ENCODE peak calls at places on chromosomes 4 and X, in four cellular contexts. One of them, this sample, is unnamed.
A peak's percentile ranks its signal among the peaks of the same experiment; 100 is the strongest.

GRCh38 chr4:137474711-137475301 is 57.5 kb downstream of the PCDH18 start:
- DNase-seq in esophagus muscularis mucosa: no peak
- DNase-seq in A549: no peak
- DNase-seq in testis: peak; percentile 45
- DNase-seq in this sample: no peak

GRCh38 chrX:17500145-17500579 is 125.2 kb downstream of the NHS start:
- DNase-seq in testis: peak; percentile 56
- DNase-seq in esophagus muscularis mucosa: no peak
- DNase-seq in A549: peak; percentile 35
- DNase-seq in this sample: peak; percentile 72

GRCh38 chr4:3683744-3684421 is 82.3 kb upstream of the ADRA2C start:
- DNase-seq in testis: no peak
- DNase-seq in A549: no peak
- DNase-seq in esophagus muscularis mucosa: no peak
- DNase-seq in this sample: no peak

GRCh38 chr4:74365761-74366160 is 816 bp downstream of the EREG start:
- DNase-seq in A549: no peak
- DNase-seq in esophagus muscularis mucosa: no peak
- DNase-seq in testis: no peak
- DNase-seq in this sample: no peak

GRCh38 chr4:168162604-168163003 is 70.3 kb downstream of the ANXA10 start:
- DNase-seq in A549: no peak
- DNase-seq in testis: peak; percentile 26
- DNase-seq in esophagus muscularis mucosa: no peak
- DNase-seq in this sample: no peak

GRCh38 chr4:60195256-60195655 is 1004.9 kb upstream of the ADGRL3 start:
- DNase-seq in A549: no peak
- DNase-seq in esophagus muscularis mucosa: no peak
- DNase-seq in testis: no peak
- DNase-seq in this sample: no peak

GRCh38 chr4:93289241-93289640 is 539.3 kb upstream of the ATOH1 start:
- DNase-seq in testis: no peak
- DNase-seq in A549: no peak
- DNase-seq in esophagus muscularis mucosa: no peak
- DNase-seq in this sample: no peak

GRCh38 chrX:78708171-78708570 is 39.3 kb upstream of the LPAR4 start:
- DNase-seq in esophagus muscularis mucosa: no peak
- DNase-seq in testis: no peak
- DNase-seq in A549: peak; percentile 0
- DNase-seq in this sample: no peak

GRCh38 chr4:2136736-2137135 is 77.6 kb downstream of the NAT8L start:
- DNase-seq in testis: no peak
- DNase-seq in A549: no peak
- DNase-seq in esophagus muscularis mucosa: no peak
- DNase-seq in this sample: peak; percentile 28

GRCh38 chrX:18149454-18149853 is 71.2 kb downstream of the BEND2 start:
- DNase-seq in esophagus muscularis mucosa: no peak
- DNase-seq in testis: no peak
- DNase-seq in A549: peak; percentile 7
- DNase-seq in this sample: no peak

GRCh38 chrX:13764765-13765164 is 30.2 kb downstream of the OFD1 start:
- DNase-seq in esophagus muscularis mucosa: no peak
- DNase-seq in testis: peak; percentile 38
- DNase-seq in A549: peak; percentile 5
- DNase-seq in this sample: no peak

GRCh38 chr4:38124961-38125360 is 164.8 kb downstream of the PTTG2 start:
- DNase-seq in testis: no peak
- DNase-seq in A549: no peak
- DNase-seq in esophagus muscularis mucosa: no peak
- DNase-seq in this sample: no peak

GRCh38 chrX:128754130-128754529 is 701.9 kb upstream of the ACTRT1 start:
- DNase-seq in esophagus muscularis mucosa: no peak
- DNase-seq in testis: no peak
- DNase-seq in A549: no peak
- DNase-seq in this sample: peak; percentile 0

GRCh38 chr4:156536661-156537060 is 434.9 kb downstream of the PDGFC start:
- DNase-seq in A549: no peak
- DNase-seq in testis: no peak
- DNase-seq in esophagus muscularis mucosa: no peak
- DNase-seq in this sample: no peak

DNA sequence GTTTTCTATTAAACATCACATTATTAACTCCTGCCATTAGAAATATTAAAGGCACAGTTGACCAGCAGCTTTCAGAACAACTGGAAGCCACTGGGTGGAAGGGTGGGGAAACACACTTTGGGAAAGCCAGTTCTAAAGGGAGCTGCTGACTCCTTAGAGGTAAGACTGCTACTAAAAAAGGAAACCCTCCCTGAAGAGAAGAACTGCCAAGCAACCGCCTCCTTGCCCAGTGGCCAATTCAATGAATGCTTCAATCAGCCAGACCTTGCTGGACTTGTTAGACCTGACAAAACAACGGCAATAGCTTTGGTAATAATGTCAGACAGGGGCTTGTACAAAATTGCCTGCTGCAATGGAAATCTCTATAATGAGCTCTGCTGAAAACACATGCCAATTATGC is 15.6 kb downstream of the OPHN1 start:
- DNase-seq in testis: no peak
- DNase-seq in esophagus muscularis mucosa: no peak
- DNase-seq in A549: no peak
- DNase-seq in this sample: no peak
- TF ChIP-seq CTCF in testis: no peak
- TF ChIP-seq CTCF in esophagus muscularis mucosa: no peak
- TF ChIP-seq CTCF in A549: no peak
- TF ChIP-seq CTCF in this sample: no peak

DNA sequence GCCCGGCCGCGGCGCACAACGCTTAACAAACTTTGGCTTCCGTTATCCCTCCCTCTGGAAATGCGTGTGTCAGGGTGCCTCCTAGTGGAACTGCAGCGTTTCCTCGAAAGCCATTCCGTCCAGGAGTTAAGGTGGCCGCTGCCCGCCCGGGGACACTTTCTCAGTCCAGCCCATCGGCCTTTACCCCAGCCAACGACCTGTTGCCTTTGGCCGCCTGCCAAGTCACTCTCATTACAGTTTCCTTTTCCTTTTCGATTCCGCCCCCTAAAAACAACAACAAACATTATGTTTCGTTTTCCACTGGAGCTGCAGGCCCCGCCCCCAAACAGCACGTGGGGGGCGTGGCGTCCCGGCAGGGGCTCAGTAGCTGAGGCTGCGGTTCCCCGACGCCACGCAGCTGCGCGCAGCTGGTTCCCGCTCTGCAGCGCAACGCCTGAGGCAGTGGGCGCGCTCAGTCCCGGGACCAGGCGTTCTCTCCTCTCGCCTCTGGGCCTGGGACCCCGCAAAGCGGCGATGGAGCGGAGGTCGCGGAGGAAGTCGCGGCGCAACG is at the start of gene HERC5:
- DNase-seq in A549: peak; percentile 82
- DNase-seq in testis: peak; percentile 95
- DNase-seq in esophagus muscularis mucosa: peak; percentile 96
- DNase-seq in this sample: peak; percentile 90
- H3K4me3 ChIP-seq in A549: peak within 1 kb of the TSS; percentile 66
- H3K4me3 ChIP-seq in testis: peak within 1 kb of the TSS; percentile 80
- H3K4me3 ChIP-seq in esophagus muscularis mucosa: peak within 1 kb of the TSS; percentile 80
- H3K4me3 ChIP-seq in this sample: peak within 1 kb of the TSS; percentile 51

DNA sequence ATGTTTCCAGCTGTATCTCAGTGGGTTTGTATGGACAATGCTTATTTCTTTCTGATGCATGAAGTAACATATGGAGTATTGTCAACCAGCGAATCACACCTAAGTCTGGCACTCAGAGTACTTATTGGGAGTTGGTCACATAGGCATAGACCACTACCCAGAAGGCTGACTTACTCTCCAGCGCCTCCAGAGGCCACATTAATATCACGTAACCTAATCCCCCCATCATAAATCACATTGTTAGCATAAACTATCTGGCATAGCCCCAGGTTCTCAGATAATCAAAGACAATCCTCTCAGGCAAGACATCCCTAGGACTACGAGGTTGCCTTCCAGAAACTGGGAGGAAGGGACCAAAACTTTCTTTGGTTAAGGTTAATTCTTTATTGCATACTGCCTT is 560.5 kb upstream of the PABPC4L start:
- DNase-seq in A549: no peak
- DNase-seq in testis: no peak
- DNase-seq in esophagus muscularis mucosa: no peak
- DNase-seq in this sample: no peak
- TF ChIP-seq CTCF in A549: no peak
- TF ChIP-seq CTCF in testis: no peak
- TF ChIP-seq CTCF in esophagus muscularis mucosa: no peak
- TF ChIP-seq CTCF in this sample: peak; percentile 3

DNA sequence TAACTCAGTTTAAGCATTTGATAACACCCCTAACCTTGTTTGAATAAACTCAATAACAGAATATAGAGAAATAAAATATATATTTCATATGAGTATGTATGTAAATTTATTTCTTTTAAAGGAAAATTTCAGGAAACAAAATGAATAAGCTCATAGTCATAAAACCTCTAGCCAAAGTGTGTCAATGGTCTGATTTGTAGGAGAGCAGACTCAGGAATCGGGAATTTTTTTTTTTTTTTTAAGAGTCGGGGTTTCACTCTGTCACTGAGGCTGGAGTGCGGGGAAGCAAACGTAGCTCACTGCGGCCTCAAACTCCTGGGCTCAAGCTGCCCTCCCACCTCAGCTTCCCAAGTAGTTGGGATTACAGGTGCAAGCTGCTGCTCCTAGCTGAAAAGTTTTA is 2.4 kb downstream of the PKD2 start:
- DNase-seq in testis: no peak
- DNase-seq in esophagus muscularis mucosa: no peak
- DNase-seq in A549: no peak
- DNase-seq in this sample: no peak
- H3K4me3 ChIP-seq in testis: no peak overlapping the region
- H3K4me3 ChIP-seq in esophagus muscularis mucosa: peak overlapping the region; percentile 96
- H3K4me3 ChIP-seq in A549: no peak overlapping the region
- H3K4me3 ChIP-seq in this sample: no peak overlapping the region

GRCh38 chr4:189436207-189436606 is 504.5 kb upstream of the FRG1 start:
- DNase-seq in esophagus muscularis mucosa: no peak
- DNase-seq in testis: no peak
- DNase-seq in A549: no peak
- DNase-seq in this sample: no peak
- TF ChIP-seq CTCF in esophagus muscularis mucosa: no peak
- TF ChIP-seq CTCF in testis: peak; percentile 14
- TF ChIP-seq CTCF in A549: peak; percentile 9
- TF ChIP-seq CTCF in this sample: peak; percentile 45

DNA sequence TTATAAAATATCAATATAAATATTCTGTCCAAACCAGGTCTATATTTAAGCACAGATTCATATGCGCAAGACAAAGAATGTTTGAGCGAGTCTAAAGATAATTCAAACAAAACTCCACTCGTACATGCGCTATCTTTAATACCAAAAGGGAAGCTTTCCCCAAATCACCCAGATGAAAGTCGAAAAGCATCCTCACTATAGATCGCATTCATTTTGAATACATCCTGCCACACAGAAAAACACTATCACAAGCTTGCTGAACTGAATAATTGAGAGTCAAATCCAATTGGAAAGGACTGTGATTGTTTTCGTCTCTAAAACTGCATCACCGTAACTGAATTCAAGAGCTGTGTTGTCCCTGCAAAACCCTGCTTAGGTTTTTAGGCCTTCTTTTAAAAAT is 685 bp downstream of the TASL start:
- DNase-seq in testis: no peak
- DNase-seq in A549: no peak
- DNase-seq in esophagus muscularis mucosa: no peak
- DNase-seq in this sample: no peak
- H3K4me3 ChIP-seq in testis: no peak overlapping the region
- H3K4me3 ChIP-seq in A549: no peak overlapping the region
- H3K4me3 ChIP-seq in esophagus muscularis mucosa: no peak overlapping the region
- H3K4me3 ChIP-seq in this sample: no peak overlapping the region

GRCh38 chrX:103210056-103210455 is 4.9 kb upstream of the BEX4 start:
- DNase-seq in A549: no peak
- DNase-seq in testis: no peak
- DNase-seq in esophagus muscularis mucosa: no peak
- DNase-seq in this sample: no peak

GRCh38 chrX:103215768-103216085 is 819 bp downstream of the BEX4 start:
- DNase-seq in A549: no peak
- DNase-seq in testis: peak; percentile 42
- DNase-seq in esophagus muscularis mucosa: no peak
- DNase-seq in this sample: no peak

GRCh38 chrX:103212749-103213457 is 2.0 kb upstream of the BEX4 start:
- DNase-seq in testis: no peak
- DNase-seq in A549: no peak
- DNase-seq in esophagus muscularis mucosa: no peak
- DNase-seq in this sample: no peak

GRCh38 chrX:103215037-103215767 is at the start of gene BEX4:
- DNase-seq in testis: peak; percentile 91
- DNase-seq in esophagus muscularis mucosa: peak; percentile 94
- DNase-seq in A549: peak; percentile 55
- DNase-seq in this sample: peak; percentile 28

DNA sequence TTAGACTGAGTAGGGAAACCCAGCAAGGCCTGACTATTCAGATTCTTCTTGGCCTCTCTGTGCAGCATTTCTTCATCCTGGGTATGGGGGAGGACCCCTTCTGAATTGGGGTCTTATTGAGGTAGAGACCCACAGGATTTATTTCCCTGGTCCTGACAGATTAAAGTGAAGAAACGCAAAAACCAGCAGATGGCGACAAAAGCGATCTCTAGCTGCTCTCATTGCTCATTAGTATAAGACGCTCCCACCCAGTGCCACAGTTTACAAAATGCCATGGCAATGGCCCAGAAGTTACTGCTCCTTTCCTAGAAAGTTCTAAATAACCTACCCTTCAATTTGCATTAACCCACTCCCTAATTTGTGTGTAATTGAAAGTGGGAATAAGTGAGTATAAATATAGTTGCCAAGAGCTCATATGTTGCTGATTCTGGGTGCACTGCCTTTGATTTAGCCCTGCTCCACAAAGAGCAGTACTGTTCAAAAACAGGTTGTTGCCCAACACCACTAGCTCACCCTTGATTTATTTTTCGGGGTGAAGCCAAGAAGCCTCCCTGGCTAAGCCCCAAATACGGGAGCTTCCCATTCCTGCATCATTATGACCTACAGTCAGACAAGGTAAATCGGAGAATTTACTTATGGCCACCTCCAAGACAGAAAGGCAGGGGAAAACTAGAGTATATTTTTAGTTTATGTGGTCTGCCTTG is 3.7 kb upstream of the BEX4 start:
- DNase-seq in esophagus muscularis mucosa: no peak
- DNase-seq in testis: peak; percentile 74
- DNase-seq in A549: peak; percentile 12
- DNase-seq in this sample: no peak
- TF ChIP-seq CTCF in esophagus muscularis mucosa: peak; percentile 39
- TF ChIP-seq CTCF in testis: peak; percentile 22
- TF ChIP-seq CTCF in A549: peak; percentile 60
- TF ChIP-seq CTCF in this sample: peak; percentile 46

GRCh38 chrX:74291964-74292891 is 11.8 kb upstream of the ZCCHC13 start:
- DNase-seq in testis: peak; percentile 95
- DNase-seq in A549: peak; percentile 77
- DNase-seq in esophagus muscularis mucosa: peak; percentile 97
- DNase-seq in this sample: peak; percentile 64
- H3K4me3 ChIP-seq in testis: peak overlapping the region; percentile 56
- H3K4me3 ChIP-seq in A549: peak overlapping the region; percentile 66
- H3K4me3 ChIP-seq in esophagus muscularis mucosa: peak overlapping the region; percentile 59
- H3K4me3 ChIP-seq in this sample: peak overlapping the region; percentile 87

This sample was measured in LNCaP clone FGC.